ENCODE peak calls at places on chromosomes 13 and 19, in seven cellular contexts. One of them, this sample, is unnamed.

GRCh38 chr19:50387176-50387867 is 3.2 kb downstream of the POLD1 start:
- DNase-seq in epithelial cell of prostate: no peak
- DNase-seq in upper lobe of right lung: peak
- DNase-seq in hepatocyte: no peak
- DNase-seq in stimulated activated CD8-positive, alpha-beta memory T cell treated with anti-CD3 and anti-CD28 coated beads, Interleukin-7, amount 100 ng/mL, for 4 hours: no peak
- DNase-seq in left ventricle myocardium superior: no peak
- DNase-seq in sigmoid colon: no peak
- DNase-seq in this sample: no peak

GRCh38 chr19:6292006-6292405 is 12.2 kb upstream of the MLLT1 start:
- DNase-seq in epithelial cell of prostate: no peak
- DNase-seq in upper lobe of right lung: no peak
- DNase-seq in hepatocyte: no peak
- DNase-seq in stimulated activated CD8-positive, alpha-beta memory T cell treated with anti-CD3 and anti-CD28 coated beads, Interleukin-7, amount 100 ng/mL, for 4 hours: no peak
- DNase-seq in left ventricle myocardium superior: no peak
- DNase-seq in sigmoid colon: no peak
- DNase-seq in this sample: no peak

GRCh38 chr19:12163841-12164240 is 945 bp downstream of the ZNF136 start:
- DNase-seq in epithelial cell of prostate: no peak
- DNase-seq in upper lobe of right lung: no peak
- DNase-seq in hepatocyte: peak
- DNase-seq in stimulated activated CD8-positive, alpha-beta memory T cell treated with anti-CD3 and anti-CD28 coated beads, Interleukin-7, amount 100 ng/mL, for 4 hours: no peak
- DNase-seq in left ventricle myocardium superior: no peak
- DNase-seq in sigmoid colon: no peak
- DNase-seq in this sample: no peak

GRCh38 chr19:47729799-47730520 is 15.4 kb upstream of the NOP53 start:
- DNase-seq in epithelial cell of prostate: no peak
- DNase-seq in upper lobe of right lung: peak
- DNase-seq in hepatocyte: peak
- DNase-seq in stimulated activated CD8-positive, alpha-beta memory T cell treated with anti-CD3 and anti-CD28 coated beads, Interleukin-7, amount 100 ng/mL, for 4 hours: no peak
- DNase-seq in left ventricle myocardium superior: peak
- DNase-seq in sigmoid colon: peak
- DNase-seq in this sample: no peak

GRCh38 chr19:10753305-10753704 is 35.4 kb downstream of the DNM2 start:
- DNase-seq in epithelial cell of prostate: no peak
- DNase-seq in upper lobe of right lung: no peak
- DNase-seq in hepatocyte: no peak
- DNase-seq in stimulated activated CD8-positive, alpha-beta memory T cell treated with anti-CD3 and anti-CD28 coated beads, Interleukin-7, amount 100 ng/mL, for 4 hours: no peak
- DNase-seq in left ventricle myocardium superior: no peak
- DNase-seq in sigmoid colon: no peak
- DNase-seq in this sample: no peak

GRCh38 chr13:51105046-51105445 is 6.0 kb downstream of the C13orf42 start:
- DNase-seq in epithelial cell of prostate: no peak
- DNase-seq in upper lobe of right lung: no peak
- DNase-seq in hepatocyte: no peak
- DNase-seq in stimulated activated CD8-positive, alpha-beta memory T cell treated with anti-CD3 and anti-CD28 coated beads, Interleukin-7, amount 100 ng/mL, for 4 hours: no peak
- DNase-seq in left ventricle myocardium superior: no peak
- DNase-seq in sigmoid colon: no peak
- DNase-seq in this sample: no peak

GRCh38 chr19:16266586-16266942 is 58.1 kb upstream of the KLF2 start:
- DNase-seq in epithelial cell of prostate: no peak
- DNase-seq in upper lobe of right lung: no peak
- DNase-seq in hepatocyte: no peak
- DNase-seq in stimulated activated CD8-positive, alpha-beta memory T cell treated with anti-CD3 and anti-CD28 coated beads, Interleukin-7, amount 100 ng/mL, for 4 hours: peak
- DNase-seq in left ventricle myocardium superior: no peak
- DNase-seq in sigmoid colon: no peak
- DNase-seq in this sample: no peak

GRCh38 chr19:46616631-46617322 is 8.1 kb downstream of the PTGIR start:
- DNase-seq in epithelial cell of prostate: no peak
- DNase-seq in upper lobe of right lung: peak
- DNase-seq in hepatocyte: peak
- DNase-seq in stimulated activated CD8-positive, alpha-beta memory T cell treated with anti-CD3 and anti-CD28 coated beads, Interleukin-7, amount 100 ng/mL, for 4 hours: no peak
- DNase-seq in left ventricle myocardium superior: peak
- DNase-seq in sigmoid colon: no peak
- DNase-seq in this sample: no peak

GRCh38 chr13:77331421-77331820 is 4.5 kb upstream of the MYCBP2 start:
- DNase-seq in epithelial cell of prostate: no peak
- DNase-seq in upper lobe of right lung: no peak
- DNase-seq in hepatocyte: no peak
- DNase-seq in stimulated activated CD8-positive, alpha-beta memory T cell treated with anti-CD3 and anti-CD28 coated beads, Interleukin-7, amount 100 ng/mL, for 4 hours: no peak
- DNase-seq in left ventricle myocardium superior: no peak
- DNase-seq in sigmoid colon: no peak
- DNase-seq in this sample: no peak

GRCh38 chr13:94251801-94252200 is 227.7 kb downstream of the DCT start:
- DNase-seq in epithelial cell of prostate: no peak
- DNase-seq in upper lobe of right lung: no peak
- DNase-seq in hepatocyte: peak
- DNase-seq in stimulated activated CD8-positive, alpha-beta memory T cell treated with anti-CD3 and anti-CD28 coated beads, Interleukin-7, amount 100 ng/mL, for 4 hours: no peak
- DNase-seq in left ventricle myocardium superior: peak
- DNase-seq in sigmoid colon: no peak
- DNase-seq in this sample: no peak

GRCh38 chr19:57578487-57579205 is at the start of gene ZNF416:
- DNase-seq in epithelial cell of prostate: peak
- DNase-seq in upper lobe of right lung: peak
- DNase-seq in hepatocyte: peak
- DNase-seq in stimulated activated CD8-positive, alpha-beta memory T cell treated with anti-CD3 and anti-CD28 coated beads, Interleukin-7, amount 100 ng/mL, for 4 hours: peak
- DNase-seq in left ventricle myocardium superior: peak
- DNase-seq in sigmoid colon: peak
- DNase-seq in this sample: peak

GRCh38 chr13:75870397-75870801 is 234.3 kb downstream of the LMO7 start:
- DNase-seq in epithelial cell of prostate: no peak
- DNase-seq in upper lobe of right lung: no peak
- DNase-seq in hepatocyte: peak
- DNase-seq in stimulated activated CD8-positive, alpha-beta memory T cell treated with anti-CD3 and anti-CD28 coated beads, Interleukin-7, amount 100 ng/mL, for 4 hours: no peak
- DNase-seq in left ventricle myocardium superior: no peak
- DNase-seq in sigmoid colon: no peak
- DNase-seq in this sample: no peak